ENCODE peak calls at places on chromosomes 5 and 9, in eight cellular contexts. X is HepG2; B is PC-3; G is psoas muscle; V is CD4-positive, alpha-beta T cell; R is right lobe of liver; O is CD8-positive, alpha-beta T cell; Q is pancreas. Z is an unnamed sample.

GRCh38 chr9:38029923-38030638 is 38.9 kb downstream of the SHB start:
- ATAC-seq in O (no peak), G (no peak), B (no peak), R (peak; percentile 73), V (no peak), X (no peak), Q (no peak), Z (no peak)

GRCh38 chr9:6305954-6306563 is 22.1 kb upstream of the TPD52L3 start:
- ATAC-seq in O (no peak), G (no peak), R (peak; percentile 86), B (peak; percentile 81), X (peak; percentile 77), Q (peak; percentile 94), V (no peak), Z (peak; percentile 63)

GRCh38 chr5:1098986-1099597 is 12.8 kb downstream of the SLC12A7 start:
- ATAC-seq in R (peak; percentile 69), Q (no peak), O (no peak), G (peak; percentile 36), V (no peak), B (peak; percentile 15), X (no peak), Z (peak; percentile 48)

GRCh38 chr5:114473541-114473940 is 111.7 kb downstream of the KCNN2 start:
- ATAC-seq in Q (peak; percentile 94), O (no peak), V (no peak), R (peak; percentile 49), X (no peak), G (no peak), B (no peak), Z (peak; percentile 60)

GRCh38 chr9:101995231-101995630 is 256.8 kb upstream of the GRIN3A start:
- ATAC-seq in O (no peak), V (no peak), R (no peak), Q (no peak), X (no peak), G (no peak), B (no peak), Z (no peak)

GRCh38 chr5:173928871-173929574 is 40.9 kb downstream of the CPEB4 start:
- ATAC-seq in R (no peak), G (no peak), B (no peak), V (no peak), Q (no peak), X (no peak), O (no peak), Z (no peak)

GRCh38 chr5:60672693-60673264 is 27.2 kb downstream of the DEPDC1B start:
- ATAC-seq in O (no peak), X (peak; percentile 83), R (peak; percentile 76), Q (peak; percentile 87), G (no peak), V (no peak), B (no peak), Z (no peak)

GRCh38 chr5:63500242-63500641 is 462.0 kb downstream of the HTR1A start:
- ATAC-seq in V (no peak), Q (no peak), B (no peak), R (peak; percentile 51), X (no peak), G (no peak), O (no peak), Z (no peak)

GRCh38 chr9:25703826-25704357 is 25.6 kb upstream of the TUSC1 start:
- ATAC-seq in G (no peak), X (no peak), V (no peak), B (no peak), Q (no peak), O (no peak), R (no peak), Z (no peak)

GRCh38 chr5:41918105-41918504 is 7.0 kb upstream of the FBXO4 start:
- ATAC-seq in X (no peak), V (no peak), B (no peak), Q (no peak), G (no peak), O (no peak), R (no peak), Z (no peak)

GRCh38 chr9:125843646-125844045 is 96.5 kb downstream of the PBX3 start:
- ATAC-seq in V (no peak), O (no peak), G (no peak), R (no peak), Q (no peak), X (no peak), B (no peak), Z (no peak)

GRCh38 chr9:79883073-79883645 is 311.4 kb downstream of the TLE4 start:
- ATAC-seq in R (peak; percentile 55), O (peak; percentile 94), G (no peak), Q (no peak), X (no peak), V (peak; percentile 88), B (no peak), Z (no peak)

GRCh38 chr5:5342784-5343183 is 79.7 kb upstream of the ICE1 start:
- ATAC-seq in R (no peak), V (no peak), O (no peak), G (no peak), B (no peak), Q (no peak), X (no peak), Z (no peak)

GRCh38 chr5:43437062-43437660 is 25.0 kb upstream of the CCL28 start:
- ATAC-seq in O (no peak), B (no peak), G (no peak), R (no peak), Q (no peak), V (no peak), X (no peak), Z (no peak)

GRCh38 chr9:95053611-95054440 is 263.7 kb downstream of the FANCC start:
- ATAC-seq in B (no peak), R (no peak), X (no peak), Q (no peak), G (no peak), V (no peak), O (no peak), Z (no peak)

GRCh38 chr9:84755375-84755774 is 85.8 kb downstream of the NTRK2 start:
- ATAC-seq in Q (no peak), V (no peak), O (no peak), B (no peak), X (no peak), G (no peak), R (no peak), Z (no peak)

GRCh38 chr9:84758817-84759216 is 89.3 kb downstream of the NTRK2 start:
- ATAC-seq in O (no peak), X (no peak), B (no peak), G (no peak), Q (no peak), R (no peak), V (no peak), Z (no peak)

GRCh38 chr9:84754461-84754860 is 84.9 kb downstream of the NTRK2 start:
- ATAC-seq in V (no peak), O (no peak), Q (peak; percentile 56), X (no peak), R (no peak), G (no peak), B (no peak), Z (no peak)

GRCh38 chr9:84754896-84755295 is 85.4 kb downstream of the NTRK2 start:
- ATAC-seq in Q (peak; percentile 15), R (no peak), X (no peak), B (no peak), G (no peak), O (no peak), V (no peak), Z (no peak)

GRCh38 chr9:84756156-84756555 is 86.6 kb downstream of the NTRK2 start:
- ATAC-seq in G (no peak), O (no peak), B (no peak), X (no peak), R (no peak), V (no peak), Q (no peak), Z (no peak)
- H3K27ac ChIP-seq in G (no peak overlapping the region), O (no peak overlapping the region), B (no peak overlapping the region), X (no peak overlapping the region), R (no peak overlapping the region), V (no peak overlapping the region), Q (no peak overlapping the region), Z (no peak overlapping the region)

DNA sequence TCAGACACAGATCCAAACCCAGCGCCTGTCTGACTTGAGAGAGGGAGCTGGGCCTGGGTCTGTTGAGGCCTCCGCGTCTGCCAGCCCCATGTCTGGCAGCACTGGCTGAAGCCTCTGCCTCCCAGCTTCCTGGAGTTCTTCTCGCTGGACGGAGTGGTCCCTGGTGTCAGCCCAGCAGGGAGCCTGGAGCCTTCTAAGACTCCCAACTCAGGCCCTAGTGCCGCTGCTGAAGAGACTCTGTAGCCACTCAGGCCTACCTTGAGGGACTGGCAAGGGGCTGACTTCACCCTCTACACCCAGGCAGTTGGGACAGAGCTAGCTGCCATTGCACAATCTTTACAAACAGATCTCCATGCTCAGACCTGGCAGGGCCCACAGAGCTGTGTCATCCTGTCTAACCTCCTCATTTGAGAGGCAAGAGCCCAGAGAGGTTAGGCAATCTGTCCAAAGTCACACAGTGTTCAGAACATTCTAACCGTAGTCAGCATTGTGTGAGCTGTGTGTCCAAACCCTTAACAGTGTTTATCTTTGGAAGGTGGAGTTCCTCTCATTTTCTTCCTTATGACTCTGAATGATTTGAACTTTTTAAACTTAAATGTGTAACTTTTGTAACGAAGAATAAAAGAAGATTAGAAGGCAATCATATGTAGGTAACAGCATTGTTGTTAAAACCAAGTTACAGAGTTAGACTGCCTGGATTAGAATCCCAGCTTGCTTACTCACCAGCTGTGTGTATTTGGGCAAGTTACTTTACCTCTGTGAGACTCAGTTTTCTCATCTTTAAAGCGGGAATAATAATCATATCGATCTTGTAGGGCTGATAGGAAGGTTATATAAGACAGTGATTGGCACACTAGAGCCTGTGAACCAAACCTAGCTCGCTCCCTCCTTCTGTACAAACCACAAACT is 4.6 kb upstream of the DUSP1 start:
- ATAC-seq in R (peak; percentile 43), G (peak; percentile 27), B (no peak), O (no peak), Q (no peak), V (no peak), X (peak; percentile 47), Z (peak; percentile 44)
- H3K27ac ChIP-seq in R (peak overlapping the region; percentile 100), G (peak overlapping the region; percentile 98), B (peak overlapping the region; percentile 95), O (no peak overlapping the region), Q (peak overlapping the region; percentile 84), V (no peak overlapping the region), X (peak overlapping the region; percentile 62), Z (peak overlapping the region; percentile 96)

GRCh38 chr5:132209901-132210545 is 17.6 kb downstream of the P4HA2 start:
- ATAC-seq in G (no peak), R (no peak), B (no peak), O (no peak), V (no peak), X (no peak), Q (no peak), Z (no peak)

GRCh38 chr5:132213666-132214065 is 14.0 kb downstream of the P4HA2 start:
- ATAC-seq in B (no peak), Q (no peak), V (no peak), R (no peak), O (no peak), G (no peak), X (no peak), Z (no peak)

GRCh38 chr5:132209131-132209530 is 18.5 kb downstream of the P4HA2 start:
- ATAC-seq in G (no peak), Q (no peak), X (no peak), B (no peak), O (no peak), V (no peak), R (no peak), Z (no peak)

GRCh38 chr5:132211787-132212186 is 15.9 kb downstream of the P4HA2 start:
- ATAC-seq in O (no peak), B (no peak), G (peak; percentile 45), Q (no peak), R (no peak), V (no peak), X (no peak), Z (no peak)

GRCh38 chr5:132210944-132211343 is 16.7 kb downstream of the P4HA2 start:
- ATAC-seq in O (no peak), R (no peak), X (no peak), B (no peak), V (no peak), G (no peak), Q (no peak), Z (no peak)
- H3K27ac ChIP-seq in O (no peak overlapping the region), R (no peak overlapping the region), X (no peak overlapping the region), B (no peak overlapping the region), V (no peak overlapping the region), G (no peak overlapping the region), Q (no peak overlapping the region), Z (no peak overlapping the region)

GRCh38 chr9:18786196-18786595 is 246.8 kb downstream of the SAXO1 start:
- ATAC-seq in Q (no peak), G (no peak), R (no peak), X (no peak), V (no peak), O (no peak), B (no peak), Z (no peak)
- H3K27ac ChIP-seq in Q (no peak overlapping the region), G (peak overlapping the region; percentile 54), R (peak overlapping the region; percentile 47), X (no peak overlapping the region), V (no peak overlapping the region), O (no peak overlapping the region), B (no peak overlapping the region), Z (peak overlapping the region; percentile 62)